ENCODE peak calls at places on chromosomes 7 and 10, in four cellular contexts. S, H, A and O are unnamed samples. For H3K36me3, the result is how much of the 10 kb centered on the place peaks cover.

GRCh38 chr10:73448384-73448783 is 15.0 kb upstream of the MSS51 start:
- DNase-seq in S (no peak), H (no peak), A (no peak), O (no peak)

GRCh38 chr10:62050941-62051433 is 149.5 kb downstream of the ARID5B start:
- DNase-seq in S (peak), H (peak), A (peak), O (peak)

GRCh38 chr7:157004050-157004838 is 6.2 kb downstream of the MNX1 start:
- DNase-seq in S (no peak), H (no peak), A (no peak), O (no peak)

GRCh38 chr10:68327889-68328786 is 3.7 kb upstream of the HNRNPH3 start:
- DNase-seq in S (no peak), H (peak), A (no peak), O (no peak)

GRCh38 chr10:95273393-95274312 is 17.1 kb downstream of the PDLIM1 start:
- DNase-seq in S (no peak), H (peak), A (no peak), O (no peak)

GRCh38 chr7:155962191-155962967 is 150.1 kb upstream of the SHH start:
- DNase-seq in S (no peak), H (no peak), A (no peak), O (no peak)

GRCh38 chr10:4270116-4270515 is 485.1 kb upstream of the KLF6 start:
- DNase-seq in S (no peak), H (no peak), A (no peak), O (no peak)

GRCh38 chr7:137592232-137592896 is 248.8 kb upstream of the PTN start:
- DNase-seq in S (peak), H (peak), A (no peak), O (peak)

GRCh38 chr10:129472696-129473555 is 5.9 kb downstream of the MGMT start:
- DNase-seq in S (no peak), H (no peak), A (no peak), O (no peak)

GRCh38 chr7:151018421-151019129 is 5.7 kb downstream of the ATG9B start:
- DNase-seq in S (no peak), H (no peak), A (peak), O (peak)

GRCh38 chr10:122142652-122143237 is 128.4 kb upstream of the BTBD16 start:
- DNase-seq in S (peak), H (no peak), A (peak), O (peak)

GRCh38 chr10:124006526-124006925 is 86.9 kb downstream of the CHST15 start:
- DNase-seq in S (no peak), H (no peak), A (no peak), O (no peak)

GRCh38 chr10:77498210-77498609 is 139.4 kb downstream of the KCNMA1 start:
- DNase-seq in S (no peak), H (no peak), A (no peak), O (peak)

GRCh38 chr7:47361746-47362215 is 220.1 kb downstream of the TNS3 start:
- DNase-seq in S (peak), H (no peak), A (no peak), O (peak)

GRCh38 chr7:122902751-122903495 is 16.7 kb upstream of the CADPS2 start:
- DNase-seq in S (no peak), H (no peak), A (no peak), O (no peak)

GRCh38 chr10:14184841-14185500 is 145.8 kb downstream of the FRMD4A start:
- DNase-seq in S (no peak), H (no peak), A (no peak), O (no peak)

GRCh38 chr10:116792772-116793171 is 50.4 kb upstream of the HSPA12A start:
- DNase-seq in S (no peak), H (no peak), A (no peak), O (no peak)

GRCh38 chr10:96858038-96858705 is 26.1 kb downstream of the LCOR start:
- DNase-seq in S (no peak), H (no peak), A (no peak), O (no peak)

GRCh38 chr10:28505359-28505959 is 27.5 kb upstream of the WAC start:
- DNase-seq in S (no peak), H (no peak), A (no peak), O (no peak)

GRCh38 chr10:119309423-119309770 is 102.0 kb downstream of the GRK5 start:
- DNase-seq in S (no peak), H (no peak), A (no peak), O (no peak)

GRCh38 chr10:35335718-35336083 is 608 bp upstream of the CCNY start:
- DNase-seq in S (no peak), H (no peak), A (peak), O (no peak)
- H3K36me3 ChIP-seq in S (under half), H (under half), A (under half), O (under half)

DNA sequence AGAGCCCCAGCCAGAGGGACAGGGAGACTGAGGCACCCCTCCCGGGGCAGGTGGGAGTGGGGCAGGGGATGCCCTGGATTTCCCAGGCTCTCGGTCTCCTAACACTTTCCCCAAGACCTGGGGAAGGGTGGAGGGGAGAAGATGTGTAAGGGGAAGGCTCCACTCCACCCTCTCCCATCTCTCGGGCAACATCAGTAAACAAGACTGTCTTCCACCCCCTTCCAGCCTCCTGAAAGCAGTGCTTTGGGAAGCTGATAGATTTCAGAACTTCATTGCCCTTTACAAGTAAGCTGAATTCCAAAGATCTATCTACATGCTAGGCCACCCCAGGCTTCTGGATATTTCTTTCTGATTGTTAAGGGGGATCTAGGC is 3.7 kb downstream of the FLNC start:
- DNase-seq in S (no peak), H (no peak), A (no peak), O (no peak)
- H3K27ac ChIP-seq in S (peak), H (peak), A (no peak), O (no peak)

DNA sequence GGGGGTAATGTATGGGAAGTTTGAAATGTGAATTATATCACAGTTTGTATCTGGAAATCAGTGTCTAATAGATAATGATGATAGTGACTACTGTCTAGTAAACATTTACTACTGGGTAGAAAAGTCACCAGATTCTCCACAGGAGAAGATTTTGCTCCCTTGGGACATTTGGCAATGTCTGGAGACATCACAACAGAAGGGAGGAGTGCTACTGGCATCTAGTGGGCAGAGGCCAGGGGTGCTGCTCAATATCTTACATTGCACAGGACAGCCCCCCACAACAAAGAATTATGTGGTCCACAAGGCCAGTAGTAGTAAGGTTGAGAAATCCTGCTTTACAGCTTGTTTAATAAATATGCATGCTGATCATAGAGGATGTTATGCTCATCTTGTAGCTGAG is 92.3 kb upstream of the PRPS1L1 start:
- DNase-seq in S (no peak), H (no peak), A (no peak), O (peak)
- TF ChIP-seq CTCF in S (peak), H (no peak), A (no peak), O (peak)

GRCh38 chr10:59135275-59135674 is 41.2 kb upstream of the PHYHIPL start:
- DNase-seq in S (no peak), H (no peak), A (no peak), O (no peak)

GRCh38 chr10:59134302-59134701 is 42.1 kb upstream of the PHYHIPL start:
- DNase-seq in S (no peak), H (no peak), A (no peak), O (no peak)

GRCh38 chr10:59143550-59143949 is 32.9 kb upstream of the PHYHIPL start:
- DNase-seq in S (no peak), H (no peak), A (no peak), O (no peak)

GRCh38 chr10:59134785-59135184 is 41.7 kb upstream of the PHYHIPL start:
- DNase-seq in S (no peak), H (no peak), A (no peak), O (no peak)

DNA sequence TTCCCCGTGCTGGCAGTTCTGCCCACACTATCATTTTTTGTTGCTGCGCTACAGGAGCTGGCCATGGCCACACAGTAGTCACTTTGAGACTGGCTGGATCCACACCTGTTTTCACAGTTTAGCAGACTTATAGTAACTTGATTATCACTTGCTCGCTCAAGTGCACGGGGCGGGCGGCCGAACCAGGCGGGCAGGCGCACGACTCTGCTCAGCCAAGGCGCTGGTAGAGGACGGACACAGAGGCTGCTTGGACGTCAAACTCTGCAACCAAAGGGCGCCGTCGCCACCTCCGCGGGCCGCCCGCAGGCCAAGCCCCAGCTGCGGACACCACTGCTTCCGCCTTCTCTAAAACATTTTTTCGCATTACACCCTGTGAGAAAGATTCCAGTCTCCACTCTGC is 38.4 kb upstream of the PHYHIPL start:
- DNase-seq in S (no peak), H (no peak), A (no peak), O (no peak)
- H3K36me3 ChIP-seq in S (under half), H (under half), A (under half), O (under half)

GRCh38 chr7:141053626-141054025 is 20.2 kb upstream of the TMEM178B start:
- DNase-seq in S (no peak), H (no peak), A (peak), O (no peak)
- H3K27ac ChIP-seq in S (no peak), H (no peak), A (no peak), O (no peak)

GRCh38 chr7:131970602-131971001 is 414.2 kb upstream of the PODXL start:
- DNase-seq in S (no peak), H (no peak), A (no peak), O (no peak)
- TF ChIP-seq CTCF in S (no peak), H (no peak), A (no peak), O (no peak)